ENCODE peak calls at places on chromosomes 2 and 18, in six cellular contexts. B is immature natural killer cell, L is A172, A is Calu3, Z is suprapubic skin, S is mucosa of gallbladder. G is an unnamed sample.

GRCh38 chr2:232139786-232140562 is 178.5 kb downstream of the DIS3L2 start:
- DNase-seq in B (no peak), L (no peak), A (no peak), Z (no peak), S (no peak), G (no peak)

GRCh38 chr2:26970928-26971627 is 641 bp downstream of the MAPRE3 start:
- DNase-seq in B (peak), L (no peak), A (no peak), Z (peak), S (no peak), G (no peak)

GRCh38 chr2:231138699-231139098 is 13.9 kb upstream of the HTR2B start:
- DNase-seq in B (no peak), L (no peak), A (no peak), Z (no peak), S (no peak), G (no peak)

GRCh38 chr2:8609357-8609804 is 72.5 kb upstream of the ID2 start:
- DNase-seq in B (no peak), L (peak), A (no peak), Z (peak), S (peak), G (no peak)

GRCh38 chr18:50879302-50880107 is 587 bp downstream of the ME2 start:
- DNase-seq in B (peak), L (no peak), A (peak), Z (no peak), S (peak), G (no peak)

GRCh38 chr2:40851661-40852060 is 399.8 kb upstream of the SLC8A1 start:
- DNase-seq in B (no peak), L (no peak), A (no peak), Z (no peak), S (no peak), G (no peak)

GRCh38 chr2:179938026-179938425 is 69.1 kb downstream of the CWC22 start:
- DNase-seq in B (no peak), L (no peak), A (no peak), Z (no peak), S (no peak), G (no peak)

GRCh38 chr2:114294814-114295213 is 147.6 kb upstream of the DPP10 start:
- DNase-seq in B (no peak), L (no peak), A (no peak), Z (no peak), S (no peak), G (no peak)

GRCh38 chr2:74066491-74067203 is 81.1 kb downstream of the BOLA3 start:
- DNase-seq in B (no peak), L (no peak), A (no peak), Z (no peak), S (no peak), G (no peak)

GRCh38 chr2:215577356-215577755 is 141.5 kb upstream of the FN1 start:
- DNase-seq in B (no peak), L (no peak), A (no peak), Z (no peak), S (no peak), G (no peak)